ENCODE peak calls at places on chromosome 22, in six cellular contexts. V is heart left ventricle, Q is GM23338, T is neural progenitor cell, D is GM12865, N is vagina. G is an unnamed sample.

GRCh38 chr22:25334091-25334490 is 114.7 kb downstream of the CRYBB2 start:
- DNase-seq in V (no peak), Q (peak; percentile 95), T (peak; percentile 87), D (peak; percentile 68), N (no peak), G (no peak)

GRCh38 chr22:50507421-50507990 is at the start of gene LMF2:
- DNase-seq in V (peak; percentile 93), Q (peak; percentile 83), T (no peak), D (no peak), N (no peak), G (no peak)

GRCh38 chr22:29695129-29695926 is 24.5 kb upstream of the CABP7 start:
- DNase-seq in V (no peak), Q (no peak), T (no peak), D (no peak), N (no peak), G (no peak)

GRCh38 chr22:49863936-49864335 is 10.3 kb downstream of the ZBED4 start:
- DNase-seq in V (no peak), Q (no peak), T (no peak), D (no peak), N (no peak), G (no peak)

GRCh38 chr22:30017375-30017774 is 62.9 kb upstream of the HORMAD2 start:
- DNase-seq in V (no peak), Q (no peak), T (no peak), D (no peak), N (no peak), G (no peak)

GRCh38 chr22:30195245-30196140 is 51.1 kb downstream of the LIF start:
- DNase-seq in V (no peak), Q (no peak), T (no peak), D (no peak), N (no peak), G (no peak)

GRCh38 chr22:46240073-46240472 is 10.0 kb downstream of the CDPF1 start:
- DNase-seq in V (no peak), Q (no peak), T (no peak), D (no peak), N (no peak), G (no peak)

GRCh38 chr22:37229012-37229804 is 14.9 kb downstream of the RAC2 start:
- DNase-seq in V (no peak), Q (no peak), T (no peak), D (peak; percentile 55), N (no peak), G (peak; percentile 43)

GRCh38 chr22:17057959-17058814 is 26.6 kb upstream of the IL17RA start:
- DNase-seq in V (peak; percentile 58), Q (peak; percentile 81), T (peak; percentile 76), D (peak; percentile 62), N (no peak), G (peak; percentile 59)

GRCh38 chr22:47112994-47113879 is 350.8 kb downstream of the TBC1D22A start:
- DNase-seq in V (no peak), Q (no peak), T (no peak), D (no peak), N (no peak), G (no peak)

GRCh38 chr22:50196256-50196655 is 4.6 kb upstream of the SELENOO start:
- DNase-seq in V (no peak), Q (no peak), T (no peak), D (no peak), N (no peak), G (no peak)

GRCh38 chr22:24247011-24247507 is 2.2 kb upstream of the GGT5 start:
- DNase-seq in V (no peak), Q (no peak), T (no peak), D (no peak), N (no peak), G (no peak)

GRCh38 chr22:41314821-41315220 is 13.5 kb downstream of the ZC3H7B start:
- DNase-seq in V (no peak), Q (no peak), T (no peak), D (no peak), N (no peak), G (no peak)

GRCh38 chr22:36853407-36854099 is 7.3 kb upstream of the NCF4 start:
- DNase-seq in V (peak; percentile 67), Q (peak; percentile 93), T (peak; percentile 77), D (peak; percentile 85), N (no peak), G (no peak)

GRCh38 chr22:32475428-32476010 is 908 bp downstream of the FBXO7 start:
- DNase-seq in V (peak; percentile 40), Q (peak; percentile 39), T (peak; percentile 60), D (peak; percentile 48), N (no peak), G (no peak)

GRCh38 chr22:38505595-38506117 is 455 bp downstream of the DDX17 start:
- DNase-seq in V (peak; percentile 85), Q (peak; percentile 52), T (peak; percentile 83), D (peak; percentile 64), N (no peak), G (peak; percentile 46)

GRCh38 chr22:36411589-36412258 is 24.0 kb upstream of the MYH9 start:
- DNase-seq in V (no peak), Q (no peak), T (no peak), D (no peak), N (no peak), G (no peak)

GRCh38 chr22:17922925-17923898 is 101.1 kb downstream of the MICAL3 start:
- DNase-seq in V (no peak), Q (no peak), T (no peak), D (no peak), N (no peak), G (peak; percentile 74)

GRCh38 chr22:21032843-21033688 is 705 bp upstream of the SLC7A4 start:
- DNase-seq in V (no peak), Q (no peak), T (peak; percentile 39), D (no peak), N (no peak), G (no peak)

GRCh38 chr22:46393791-46394333 is 58.3 kb downstream of the TRMU start:
- DNase-seq in V (no peak), Q (no peak), T (no peak), D (no peak), N (no peak), G (no peak)

GRCh38 chr22:23180893-23181762 is 819 bp downstream of the BCR start:
- DNase-seq in V (no peak), Q (peak; percentile 47), T (peak; percentile 27), D (peak; percentile 54), N (no peak), G (no peak)

GRCh38 chr22:17638182-17638431 is 450 bp upstream of the BCL2L13 start:
- DNase-seq in V (no peak), Q (peak; percentile 81), T (no peak), D (no peak), N (no peak), G (no peak)

DNA sequence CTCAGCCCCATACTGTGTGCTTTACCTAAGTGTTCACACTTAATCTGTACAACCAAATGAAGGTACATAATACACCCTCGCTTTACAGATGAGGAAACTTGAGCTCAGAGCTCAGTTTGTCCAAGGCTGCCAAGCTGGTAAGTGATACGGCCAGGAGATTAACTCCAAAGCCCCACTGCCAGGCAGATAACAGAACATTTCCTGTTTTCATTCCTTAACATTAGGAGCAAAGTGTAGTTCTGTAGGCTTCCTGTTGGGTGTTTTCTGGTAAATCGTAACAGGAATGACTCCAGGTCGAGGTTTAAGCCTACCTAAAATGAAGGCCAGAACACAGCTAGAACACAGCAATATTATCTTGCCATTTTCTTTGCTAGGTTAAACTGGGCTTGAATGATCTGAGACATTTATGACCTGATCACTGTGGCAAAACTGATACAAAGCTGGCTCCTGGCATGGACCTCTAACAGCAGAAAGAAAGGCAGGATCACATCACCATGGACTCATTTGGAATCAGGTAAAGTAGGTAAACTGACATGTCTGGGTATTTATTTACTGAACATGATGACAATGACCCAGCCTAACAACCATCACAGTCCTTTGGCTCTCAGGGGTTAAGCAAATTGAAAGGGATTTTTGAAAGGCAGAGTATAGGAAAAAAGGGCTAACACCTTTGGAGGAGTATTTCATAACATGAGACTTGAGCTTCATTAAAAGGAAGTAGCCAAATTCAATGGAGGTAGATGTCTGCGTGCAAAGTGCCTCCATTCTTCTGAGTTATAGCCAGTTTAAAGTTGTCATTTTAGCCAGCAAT is 3.9 kb upstream of the NUP50 start:
- DNase-seq in V (no peak), Q (peak; percentile 54), T (peak; percentile 6), D (no peak), N (no peak), G (no peak)
- TF ChIP-seq CTCF in V (no peak), Q (peak; percentile 16), T (no peak), D (no peak), N (no peak), G (no peak)

GRCh38 chr22:44676441-44677298 is 25.3 kb upstream of the PRR5 start:
- DNase-seq in V (no peak), Q (peak; percentile 32), T (no peak), D (no peak), N (no peak), G (no peak)
- TF ChIP-seq CTCF in V (no peak), Q (no peak), T (no peak), D (no peak), N (no peak), G (no peak)

DNA sequence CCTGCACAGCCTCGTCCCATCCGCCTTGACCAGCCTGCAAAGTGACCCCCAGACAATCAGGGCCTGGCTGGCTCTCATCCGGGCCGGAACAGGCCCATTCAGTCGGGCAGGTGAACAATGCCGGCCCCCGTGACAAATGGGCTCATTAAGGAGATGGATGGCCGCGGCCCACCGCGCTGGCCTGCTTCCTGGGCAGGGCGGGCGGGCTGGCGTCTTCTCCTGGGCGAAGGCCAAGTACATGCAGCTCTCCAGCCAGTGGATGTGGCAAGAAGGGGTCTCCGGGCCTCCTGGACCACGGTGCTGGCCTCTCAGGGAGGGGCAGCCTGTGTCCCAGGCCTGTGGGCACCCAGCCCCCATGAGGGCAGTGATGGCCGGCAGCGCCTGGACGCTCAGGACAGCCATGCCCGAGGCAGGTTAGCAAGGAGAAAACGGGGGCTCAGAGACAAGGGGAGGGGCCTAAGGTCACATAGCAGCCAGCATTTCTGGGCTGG is 1022.8 kb downstream of the BRD1 start:
- DNase-seq in V (no peak), Q (no peak), T (no peak), D (no peak), N (no peak), G (no peak)
- TF ChIP-seq CTCF in V (no peak), Q (no peak), T (no peak), D (no peak), N (no peak), G (no peak)

GRCh38 chr22:42431401-42432019 is 693 bp downstream of the NFAM1 start:
- DNase-seq in V (no peak), Q (no peak), T (no peak), D (no peak), N (no peak), G (no peak)

GRCh38 chr22:42427211-42427610 is 5.0 kb downstream of the NFAM1 start:
- DNase-seq in V (no peak), Q (no peak), T (no peak), D (no peak), N (no peak), G (no peak)

GRCh38 chr22:42428025-42428424 is 4.2 kb downstream of the NFAM1 start:
- DNase-seq in V (no peak), Q (no peak), T (no peak), D (no peak), N (no peak), G (no peak)

GRCh38 chr22:42430486-42431125 is 1.6 kb downstream of the NFAM1 start:
- DNase-seq in V (no peak), Q (no peak), T (no peak), D (no peak), N (no peak), G (no peak)

DNA sequence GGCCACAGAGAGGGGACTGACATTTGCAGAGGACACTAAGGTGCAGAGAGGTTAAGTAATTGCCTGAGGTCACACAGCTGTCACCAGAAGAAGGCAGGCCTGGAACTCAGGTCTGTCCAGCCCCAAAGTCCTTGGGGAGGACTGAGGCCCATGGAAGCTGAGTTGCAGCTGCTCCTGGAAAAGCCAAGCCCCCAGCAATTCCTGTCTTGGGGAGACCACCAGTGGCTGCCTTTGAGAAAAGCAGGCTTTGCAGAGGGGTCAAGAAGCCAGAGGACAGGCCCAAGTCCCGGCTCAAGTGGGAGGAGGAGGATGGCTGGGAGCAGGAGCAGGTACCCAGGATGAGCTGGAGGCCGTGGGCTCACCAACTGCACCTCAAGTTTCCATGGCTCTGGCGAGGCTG is 3.4 kb downstream of the NFAM1 start:
- DNase-seq in V (no peak), Q (no peak), T (no peak), D (no peak), N (no peak), G (no peak)
- TF ChIP-seq CTCF in V (no peak), Q (no peak), T (peak; percentile 7), D (no peak), N (no peak), G (no peak)

G was measured in AG09319.